ENCODE peak calls at places on chromosomes 2 and 18, in six cellular contexts. J, Q, W, M, X and S are unnamed samples.

GRCh38 chr18:40883271-40883670 is 1071.8 kb upstream of the PIK3C3 start:
- DNase-seq in J (no peak), Q (no peak), W (no peak), M (no peak), X (no peak), S (no peak)

GRCh38 chr2:208489687-208490086 is 83.1 kb downstream of the PTH2R start:
- DNase-seq in J (no peak), Q (no peak), W (no peak), M (no peak), X (no peak), S (no peak)

GRCh38 chr2:152762202-152762601 is 43.8 kb downstream of the ARL6IP6 start:
- DNase-seq in J (no peak), Q (no peak), W (no peak), M (no peak), X (no peak), S (no peak)

GRCh38 chr2:70676301-70677035 is 91.5 kb downstream of the ADD2 start:
- DNase-seq in J (no peak), Q (no peak), W (no peak), M (no peak), X (no peak), S (no peak)

GRCh38 chr2:238238766-238239551 is 879 bp downstream of the HES6 start:
- DNase-seq in J (peak; percentile 19), Q (no peak), W (no peak), M (no peak), X (no peak), S (no peak)

GRCh38 chr2:160308476-160308875 is 108.4 kb upstream of the ITGB6 start:
- DNase-seq in J (no peak), Q (no peak), W (no peak), M (no peak), X (no peak), S (no peak)

GRCh38 chr2:239261336-239261735 is 139.5 kb downstream of the HDAC4 start:
- DNase-seq in J (no peak), Q (no peak), W (no peak), M (no peak), X (no peak), S (no peak)

GRCh38 chr2:173448938-173449471 is 94.3 kb downstream of the CDCA7 start:
- DNase-seq in J (peak; percentile 72), Q (peak; percentile 84), W (peak; percentile 81), M (peak; percentile 76), X (peak; percentile 76), S (peak; percentile 72)

GRCh38 chr2:9258501-9258900 is 51.9 kb downstream of the ASAP2 start:
- DNase-seq in J (no peak), Q (no peak), W (no peak), M (no peak), X (no peak), S (no peak)

GRCh38 chr18:80010551-80010906 is 22.2 kb upstream of the TXNL4A start:
- DNase-seq in J (no peak), Q (no peak), W (no peak), M (no peak), X (no peak), S (no peak)

GRCh38 chr2:109345653-109346165 is 216.7 kb downstream of the SH3RF3 start:
- DNase-seq in J (peak; percentile 78), Q (no peak), W (no peak), M (peak; percentile 59), X (no peak), S (no peak)

GRCh38 chr2:174263989-174264388 is 15.7 kb upstream of the OLA1 start:
- DNase-seq in J (no peak), Q (no peak), W (no peak), M (no peak), X (no peak), S (no peak)

GRCh38 chr2:158717366-158718195 is 77.5 kb upstream of the DAPL1 start:
- DNase-seq in J (no peak), Q (no peak), W (no peak), M (no peak), X (no peak), S (no peak)

GRCh38 chr2:74741076-74741460 is 87.0 kb downstream of the SEMA4F start:
- DNase-seq in J (no peak), Q (no peak), W (no peak), M (no peak), X (no peak), S (no peak)

GRCh38 chr2:158967731-158968395 is 577 bp upstream of the TANC1 start:
- DNase-seq in J (peak; percentile 60), Q (peak; percentile 40), W (peak; percentile 52), M (peak; percentile 49), X (peak; percentile 55), S (no peak)

GRCh38 chr2:38095996-38096861 is 20.3 kb upstream of the CYP1B1 start:
- DNase-seq in J (peak; percentile 35), Q (no peak), W (peak; percentile 74), M (peak; percentile 76), X (no peak), S (peak; percentile 45)

GRCh38 chr2:10303634-10304378 is 1.1 kb downstream of the HPCAL1 start:
- DNase-seq in J (peak; percentile 72), Q (peak; percentile 61), W (peak; percentile 40), M (peak; percentile 70), X (peak; percentile 61), S (peak; percentile 51)

GRCh38 chr2:181178823-181179412 is 198.5 kb downstream of the UBE2E3 start:
- DNase-seq in J (no peak), Q (no peak), W (no peak), M (no peak), X (peak; percentile 19), S (no peak)

GRCh38 chr2:84674586-84674985 is 158.3 kb downstream of the DNAH6 start:
- DNase-seq in J (no peak), Q (no peak), W (no peak), M (no peak), X (no peak), S (no peak)

GRCh38 chr18:48946329-48946835 is 4.4 kb downstream of the SMAD7 start:
- DNase-seq in J (peak; percentile 35), Q (peak; percentile 69), W (no peak), M (no peak), X (no peak), S (no peak)

GRCh38 chr2:105396254-105397024 is 2.4 kb downstream of the FHL2 start:
- DNase-seq in J (no peak), Q (peak; percentile 74), W (no peak), M (no peak), X (no peak), S (no peak)

GRCh38 chr18:34122724-34123334 is 101.9 kb downstream of the NOL4 start:
- DNase-seq in J (peak; percentile 20), Q (peak; percentile 34), W (no peak), M (no peak), X (peak; percentile 24), S (peak; percentile 37)

GRCh38 chr2:27573452-27573851 is 9.4 kb upstream of the ZNF512 start:
- DNase-seq in J (no peak), Q (no peak), W (no peak), M (no peak), X (no peak), S (no peak)

GRCh38 chr2:86323273-86323672 is 14.2 kb downstream of the REEP1 start:
- DNase-seq in J (no peak), Q (no peak), W (no peak), M (no peak), X (no peak), S (no peak)

GRCh38 chr2:1742300-1742679 is 2.0 kb downstream of the PXDN start:
- DNase-seq in J (no peak), Q (no peak), W (no peak), M (no peak), X (no peak), S (no peak)

GRCh38 chr2:144548088-144548487 is 28.2 kb upstream of the ZEB2 start:
- DNase-seq in J (no peak), Q (no peak), W (no peak), M (no peak), X (no peak), S (no peak)

GRCh38 chr2:144545787-144546186 is 25.9 kb upstream of the ZEB2 start:
- DNase-seq in J (no peak), Q (no peak), W (no peak), M (no peak), X (no peak), S (no peak)

GRCh38 chr2:144548532-144549191 is 28.7 kb upstream of the ZEB2 start:
- DNase-seq in J (no peak), Q (no peak), W (no peak), M (no peak), X (no peak), S (no peak)

GRCh38 chr2:144547512-144547911 is 27.6 kb upstream of the ZEB2 start:
- DNase-seq in J (no peak), Q (no peak), W (no peak), M (no peak), X (no peak), S (no peak)

GRCh38 chr2:144546933-144547332 is 27.0 kb upstream of the ZEB2 start:
- DNase-seq in J (no peak), Q (no peak), W (no peak), M (no peak), X (no peak), S (no peak)
- TF ChIP-seq CTCF in J (no peak), Q (no peak), W (no peak), M (no peak), X (no peak), S (no peak)

DNA sequence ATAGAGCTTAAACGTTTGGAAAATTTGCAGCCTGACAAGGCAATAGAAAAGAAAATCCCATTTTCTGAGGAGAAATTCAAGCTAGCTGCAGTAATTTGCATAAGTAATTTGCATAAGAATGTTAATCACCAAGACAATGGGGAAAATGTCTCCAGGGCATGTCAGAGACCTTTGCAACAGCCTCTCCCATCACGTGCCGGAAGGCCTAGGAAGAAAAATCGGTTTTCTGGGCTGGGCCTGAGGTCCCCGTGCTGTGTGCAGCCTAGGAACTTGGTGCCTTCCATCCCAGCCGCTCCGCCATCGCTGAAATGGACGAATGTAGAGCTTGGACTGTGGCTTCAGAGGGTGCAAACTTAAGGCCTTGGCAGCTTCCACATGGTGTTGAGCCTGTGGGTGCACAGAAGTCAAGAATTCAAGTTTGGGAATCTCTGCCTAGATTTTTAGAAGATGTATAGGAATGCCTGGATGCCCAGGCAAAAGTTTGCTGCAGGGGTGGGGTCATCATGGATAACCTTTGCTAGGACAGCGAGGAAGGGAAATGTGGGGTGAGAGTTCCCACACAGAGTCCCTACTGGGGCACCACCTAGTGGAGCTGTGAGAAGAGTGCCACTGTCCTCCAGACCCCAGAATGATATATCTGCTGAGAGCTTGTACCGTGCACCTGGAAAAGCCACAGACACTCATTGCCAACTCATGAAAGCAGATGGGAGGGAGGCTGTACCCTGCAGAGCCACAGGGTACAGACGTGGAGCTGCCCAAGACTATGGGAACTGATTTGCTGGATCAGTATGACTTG is 164.6 kb downstream of the GULP1 start:
- DNase-seq in J (no peak), Q (no peak), W (no peak), M (no peak), X (no peak), S (no peak)
- TF ChIP-seq CTCF in J (no peak), Q (no peak), W (no peak), M (no peak), X (no peak), S (peak; percentile 6)

GRCh38 chr2:223797811-223798721 is 39.3 kb downstream of the AP1S3 start:
- DNase-seq in J (no peak), Q (no peak), W (no peak), M (no peak), X (peak; percentile 10), S (peak; percentile 74)
- TF ChIP-seq CTCF in J (peak; percentile 25), Q (peak; percentile 31), W (peak; percentile 75), M (peak; percentile 29), X (peak; percentile 35), S (peak; percentile 45)

DNA sequence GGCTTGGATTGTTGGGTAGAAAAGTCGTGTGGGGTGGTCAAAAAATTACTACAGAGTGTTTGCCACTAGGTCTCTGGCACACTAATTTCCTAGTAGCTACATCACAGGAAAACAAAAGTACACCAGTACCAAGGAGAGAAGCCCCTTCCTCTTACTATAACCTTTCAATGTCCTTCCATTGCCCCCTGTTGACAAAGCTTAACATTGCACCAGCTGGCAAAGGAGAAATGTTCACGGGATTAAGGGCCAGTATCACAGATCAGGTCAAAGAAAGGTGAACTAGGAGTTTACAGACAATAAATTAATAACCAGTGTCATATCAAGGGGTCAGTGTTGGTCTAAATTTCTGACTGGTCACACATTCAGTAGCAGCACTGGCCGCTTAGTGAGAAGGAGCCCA is 1139.6 kb upstream of the FAM98A start:
- DNase-seq in J (no peak), Q (no peak), W (no peak), M (no peak), X (peak; percentile 52), S (no peak)
- TF ChIP-seq CTCF in J (no peak), Q (no peak), W (no peak), M (no peak), X (peak; percentile 60), S (peak; percentile 5)